ENCODE peak calls at places on chromosomes 11 and 22, in nine cellular contexts. One of them, this sample, is unnamed.

GRCh38 chr11:134024420-134025085 is 44.3 kb upstream of the JAM3 start:
- DNase-seq in T-helper 1 cell: no peak
- DNase-seq in midbrain: no peak
- DNase-seq in NCI-H748 treated with DMSO at 0.1 percent for 48 hours: no peak
- DNase-seq in OCI-M1: no peak
- DNase-seq in small intestine: no peak
- DNase-seq in WTC11: no peak
- DNase-seq in stimulated activated CD4-positive, alpha-beta T cell treated with anti-CD3 and anti-CD28 coated beads, Interleukin-2, amount 100 ng/mL, for 24 hours: peak; percentile 44
- DNase-seq in stimulated activated CD8-positive, alpha-beta memory T cell treated with anti-CD3 and anti-CD28 coated beads, Interleukin-15, amount 100 ng/mL, for 24 hours: no peak
- DNase-seq in this sample: peak; percentile 87

GRCh38 chr22:46934746-46935491 is 172.5 kb downstream of the TBC1D22A start:
- DNase-seq in T-helper 1 cell: no peak
- DNase-seq in midbrain: no peak
- DNase-seq in NCI-H748 treated with DMSO at 0.1 percent for 48 hours: no peak
- DNase-seq in OCI-M1: peak; percentile 93
- DNase-seq in small intestine: peak; percentile 96
- DNase-seq in WTC11: no peak
- DNase-seq in stimulated activated CD4-positive, alpha-beta T cell treated with anti-CD3 and anti-CD28 coated beads, Interleukin-2, amount 100 ng/mL, for 24 hours: peak; percentile 21
- DNase-seq in stimulated activated CD8-positive, alpha-beta memory T cell treated with anti-CD3 and anti-CD28 coated beads, Interleukin-15, amount 100 ng/mL, for 24 hours: no peak
- DNase-seq in this sample: peak; percentile 97

GRCh38 chr11:45025716-45026492 is 75.2 kb upstream of the TP53I11 start:
- DNase-seq in T-helper 1 cell: no peak
- DNase-seq in midbrain: peak; percentile 25
- DNase-seq in NCI-H748 treated with DMSO at 0.1 percent for 48 hours: peak; percentile 7
- DNase-seq in OCI-M1: no peak
- DNase-seq in small intestine: no peak
- DNase-seq in WTC11: no peak
- DNase-seq in stimulated activated CD4-positive, alpha-beta T cell treated with anti-CD3 and anti-CD28 coated beads, Interleukin-2, amount 100 ng/mL, for 24 hours: peak; percentile 4
- DNase-seq in stimulated activated CD8-positive, alpha-beta memory T cell treated with anti-CD3 and anti-CD28 coated beads, Interleukin-15, amount 100 ng/mL, for 24 hours: no peak
- DNase-seq in this sample: no peak

GRCh38 chr22:17914474-17914873 is 109.9 kb downstream of the MICAL3 start:
- DNase-seq in T-helper 1 cell: no peak
- DNase-seq in midbrain: peak; percentile 25
- DNase-seq in NCI-H748 treated with DMSO at 0.1 percent for 48 hours: no peak
- DNase-seq in OCI-M1: peak; percentile 71
- DNase-seq in small intestine: no peak
- DNase-seq in WTC11: no peak
- DNase-seq in stimulated activated CD4-positive, alpha-beta T cell treated with anti-CD3 and anti-CD28 coated beads, Interleukin-2, amount 100 ng/mL, for 24 hours: no peak
- DNase-seq in stimulated activated CD8-positive, alpha-beta memory T cell treated with anti-CD3 and anti-CD28 coated beads, Interleukin-15, amount 100 ng/mL, for 24 hours: no peak
- DNase-seq in this sample: no peak

GRCh38 chr22:48896766-48897637 is 930.7 kb downstream of the BRD1 start:
- DNase-seq in T-helper 1 cell: no peak
- DNase-seq in midbrain: no peak
- DNase-seq in NCI-H748 treated with DMSO at 0.1 percent for 48 hours: no peak
- DNase-seq in OCI-M1: no peak
- DNase-seq in small intestine: no peak
- DNase-seq in WTC11: no peak
- DNase-seq in stimulated activated CD4-positive, alpha-beta T cell treated with anti-CD3 and anti-CD28 coated beads, Interleukin-2, amount 100 ng/mL, for 24 hours: no peak
- DNase-seq in stimulated activated CD8-positive, alpha-beta memory T cell treated with anti-CD3 and anti-CD28 coated beads, Interleukin-15, amount 100 ng/mL, for 24 hours: no peak
- DNase-seq in this sample: no peak

GRCh38 chr11:5362017-5362625 is 10.8 kb downstream of the OR51B6 start:
- DNase-seq in T-helper 1 cell: no peak
- DNase-seq in midbrain: no peak
- DNase-seq in NCI-H748 treated with DMSO at 0.1 percent for 48 hours: no peak
- DNase-seq in OCI-M1: no peak
- DNase-seq in small intestine: no peak
- DNase-seq in WTC11: no peak
- DNase-seq in stimulated activated CD4-positive, alpha-beta T cell treated with anti-CD3 and anti-CD28 coated beads, Interleukin-2, amount 100 ng/mL, for 24 hours: no peak
- DNase-seq in stimulated activated CD8-positive, alpha-beta memory T cell treated with anti-CD3 and anti-CD28 coated beads, Interleukin-15, amount 100 ng/mL, for 24 hours: no peak
- DNase-seq in this sample: no peak

GRCh38 chr22:21587803-21588611 is 20.5 kb downstream of the UBE2L3 start:
- DNase-seq in T-helper 1 cell: no peak
- DNase-seq in midbrain: peak; percentile 54
- DNase-seq in NCI-H748 treated with DMSO at 0.1 percent for 48 hours: no peak
- DNase-seq in OCI-M1: peak; percentile 95
- DNase-seq in small intestine: no peak
- DNase-seq in WTC11: no peak
- DNase-seq in stimulated activated CD4-positive, alpha-beta T cell treated with anti-CD3 and anti-CD28 coated beads, Interleukin-2, amount 100 ng/mL, for 24 hours: peak; percentile 56
- DNase-seq in stimulated activated CD8-positive, alpha-beta memory T cell treated with anti-CD3 and anti-CD28 coated beads, Interleukin-15, amount 100 ng/mL, for 24 hours: no peak
- DNase-seq in this sample: no peak

GRCh38 chr11:67998150-67999045 is 5.5 kb downstream of the UNC93B1 start:
- DNase-seq in T-helper 1 cell: no peak
- DNase-seq in midbrain: no peak
- DNase-seq in NCI-H748 treated with DMSO at 0.1 percent for 48 hours: no peak
- DNase-seq in OCI-M1: no peak
- DNase-seq in small intestine: peak; percentile 47
- DNase-seq in WTC11: no peak
- DNase-seq in stimulated activated CD4-positive, alpha-beta T cell treated with anti-CD3 and anti-CD28 coated beads, Interleukin-2, amount 100 ng/mL, for 24 hours: no peak
- DNase-seq in stimulated activated CD8-positive, alpha-beta memory T cell treated with anti-CD3 and anti-CD28 coated beads, Interleukin-15, amount 100 ng/mL, for 24 hours: no peak
- DNase-seq in this sample: no peak

GRCh38 chr11:72828692-72829101 is 14.5 kb downstream of the ATG16L2 start:
- DNase-seq in T-helper 1 cell: no peak
- DNase-seq in midbrain: no peak
- DNase-seq in NCI-H748 treated with DMSO at 0.1 percent for 48 hours: no peak
- DNase-seq in OCI-M1: no peak
- DNase-seq in small intestine: no peak
- DNase-seq in WTC11: no peak
- DNase-seq in stimulated activated CD4-positive, alpha-beta T cell treated with anti-CD3 and anti-CD28 coated beads, Interleukin-2, amount 100 ng/mL, for 24 hours: no peak
- DNase-seq in stimulated activated CD8-positive, alpha-beta memory T cell treated with anti-CD3 and anti-CD28 coated beads, Interleukin-15, amount 100 ng/mL, for 24 hours: no peak
- DNase-seq in this sample: no peak

GRCh38 chr11:94815705-94816344 is 47.7 kb downstream of the AMOTL1 start:
- DNase-seq in T-helper 1 cell: no peak
- DNase-seq in midbrain: no peak
- DNase-seq in NCI-H748 treated with DMSO at 0.1 percent for 48 hours: no peak
- DNase-seq in OCI-M1: peak; percentile 61
- DNase-seq in small intestine: no peak
- DNase-seq in WTC11: no peak
- DNase-seq in stimulated activated CD4-positive, alpha-beta T cell treated with anti-CD3 and anti-CD28 coated beads, Interleukin-2, amount 100 ng/mL, for 24 hours: no peak
- DNase-seq in stimulated activated CD8-positive, alpha-beta memory T cell treated with anti-CD3 and anti-CD28 coated beads, Interleukin-15, amount 100 ng/mL, for 24 hours: no peak
- DNase-seq in this sample: no peak

GRCh38 chr11:45085657-45086501 is 60.6 kb upstream of the PRDM11 start:
- DNase-seq in T-helper 1 cell: no peak
- DNase-seq in midbrain: no peak
- DNase-seq in NCI-H748 treated with DMSO at 0.1 percent for 48 hours: no peak
- DNase-seq in OCI-M1: no peak
- DNase-seq in small intestine: no peak
- DNase-seq in WTC11: no peak
- DNase-seq in stimulated activated CD4-positive, alpha-beta T cell treated with anti-CD3 and anti-CD28 coated beads, Interleukin-2, amount 100 ng/mL, for 24 hours: no peak
- DNase-seq in stimulated activated CD8-positive, alpha-beta memory T cell treated with anti-CD3 and anti-CD28 coated beads, Interleukin-15, amount 100 ng/mL, for 24 hours: no peak
- DNase-seq in this sample: no peak

GRCh38 chr11:27842290-27842689 is 142.0 kb upstream of the BDNF start:
- DNase-seq in T-helper 1 cell: no peak
- DNase-seq in midbrain: no peak
- DNase-seq in NCI-H748 treated with DMSO at 0.1 percent for 48 hours: no peak
- DNase-seq in OCI-M1: no peak
- DNase-seq in small intestine: no peak
- DNase-seq in WTC11: no peak
- DNase-seq in stimulated activated CD4-positive, alpha-beta T cell treated with anti-CD3 and anti-CD28 coated beads, Interleukin-2, amount 100 ng/mL, for 24 hours: no peak
- DNase-seq in stimulated activated CD8-positive, alpha-beta memory T cell treated with anti-CD3 and anti-CD28 coated beads, Interleukin-15, amount 100 ng/mL, for 24 hours: no peak
- DNase-seq in this sample: no peak

GRCh38 chr11:19727246-19727645 is 14.6 kb downstream of the NAV2 start:
- DNase-seq in T-helper 1 cell: no peak
- DNase-seq in midbrain: peak; percentile 27
- DNase-seq in NCI-H748 treated with DMSO at 0.1 percent for 48 hours: no peak
- DNase-seq in OCI-M1: no peak
- DNase-seq in small intestine: no peak
- DNase-seq in WTC11: no peak
- DNase-seq in stimulated activated CD4-positive, alpha-beta T cell treated with anti-CD3 and anti-CD28 coated beads, Interleukin-2, amount 100 ng/mL, for 24 hours: no peak
- DNase-seq in stimulated activated CD8-positive, alpha-beta memory T cell treated with anti-CD3 and anti-CD28 coated beads, Interleukin-15, amount 100 ng/mL, for 24 hours: no peak
- DNase-seq in this sample: no peak

GRCh38 chr22:36010913-36011312 is 17.7 kb downstream of the RBFOX2 start:
- DNase-seq in T-helper 1 cell: no peak
- DNase-seq in midbrain: no peak
- DNase-seq in NCI-H748 treated with DMSO at 0.1 percent for 48 hours: no peak
- DNase-seq in OCI-M1: no peak
- DNase-seq in small intestine: no peak
- DNase-seq in WTC11: no peak
- DNase-seq in stimulated activated CD4-positive, alpha-beta T cell treated with anti-CD3 and anti-CD28 coated beads, Interleukin-2, amount 100 ng/mL, for 24 hours: no peak
- DNase-seq in stimulated activated CD8-positive, alpha-beta memory T cell treated with anti-CD3 and anti-CD28 coated beads, Interleukin-15, amount 100 ng/mL, for 24 hours: no peak
- DNase-seq in this sample: peak; percentile 75

GRCh38 chr11:89321401-89321800 is 143.7 kb downstream of the TYR start:
- DNase-seq in T-helper 1 cell: no peak
- DNase-seq in midbrain: no peak
- DNase-seq in NCI-H748 treated with DMSO at 0.1 percent for 48 hours: no peak
- DNase-seq in OCI-M1: no peak
- DNase-seq in small intestine: no peak
- DNase-seq in WTC11: no peak
- DNase-seq in stimulated activated CD4-positive, alpha-beta T cell treated with anti-CD3 and anti-CD28 coated beads, Interleukin-2, amount 100 ng/mL, for 24 hours: no peak
- DNase-seq in stimulated activated CD8-positive, alpha-beta memory T cell treated with anti-CD3 and anti-CD28 coated beads, Interleukin-15, amount 100 ng/mL, for 24 hours: no peak
- DNase-seq in this sample: peak; percentile 57

GRCh38 chr11:27413218-27413617 is 50.2 kb upstream of the CCDC34 start:
- DNase-seq in T-helper 1 cell: no peak
- DNase-seq in midbrain: no peak
- DNase-seq in NCI-H748 treated with DMSO at 0.1 percent for 48 hours: no peak
- DNase-seq in OCI-M1: no peak
- DNase-seq in small intestine: no peak
- DNase-seq in WTC11: no peak
- DNase-seq in stimulated activated CD4-positive, alpha-beta T cell treated with anti-CD3 and anti-CD28 coated beads, Interleukin-2, amount 100 ng/mL, for 24 hours: no peak
- DNase-seq in stimulated activated CD8-positive, alpha-beta memory T cell treated with anti-CD3 and anti-CD28 coated beads, Interleukin-15, amount 100 ng/mL, for 24 hours: no peak
- DNase-seq in this sample: peak; percentile 71

GRCh38 chr11:31397239-31397834 is 27.7 kb downstream of the DNAJC24 start:
- DNase-seq in T-helper 1 cell: no peak
- DNase-seq in midbrain: no peak
- DNase-seq in NCI-H748 treated with DMSO at 0.1 percent for 48 hours: peak; percentile 14
- DNase-seq in OCI-M1: peak; percentile 64
- DNase-seq in small intestine: peak; percentile 42
- DNase-seq in WTC11: no peak
- DNase-seq in stimulated activated CD4-positive, alpha-beta T cell treated with anti-CD3 and anti-CD28 coated beads, Interleukin-2, amount 100 ng/mL, for 24 hours: no peak
- DNase-seq in stimulated activated CD8-positive, alpha-beta memory T cell treated with anti-CD3 and anti-CD28 coated beads, Interleukin-15, amount 100 ng/mL, for 24 hours: no peak
- DNase-seq in this sample: peak; percentile 37

GRCh38 chr22:48310740-48311139 is 1516.9 kb downstream of the BRD1 start:
- DNase-seq in T-helper 1 cell: no peak
- DNase-seq in midbrain: no peak
- DNase-seq in NCI-H748 treated with DMSO at 0.1 percent for 48 hours: no peak
- DNase-seq in OCI-M1: no peak
- DNase-seq in small intestine: no peak
- DNase-seq in WTC11: no peak
- DNase-seq in stimulated activated CD4-positive, alpha-beta T cell treated with anti-CD3 and anti-CD28 coated beads, Interleukin-2, amount 100 ng/mL, for 24 hours: no peak
- DNase-seq in stimulated activated CD8-positive, alpha-beta memory T cell treated with anti-CD3 and anti-CD28 coated beads, Interleukin-15, amount 100 ng/mL, for 24 hours: no peak
- DNase-seq in this sample: no peak

GRCh38 chr11:14249121-14249963 is 109.6 kb downstream of the RRAS2 start:
- DNase-seq in T-helper 1 cell: peak; percentile 50
- DNase-seq in midbrain: peak; percentile 81
- DNase-seq in NCI-H748 treated with DMSO at 0.1 percent for 48 hours: peak; percentile 47
- DNase-seq in OCI-M1: peak; percentile 68
- DNase-seq in small intestine: peak; percentile 72
- DNase-seq in WTC11: peak; percentile 69
- DNase-seq in stimulated activated CD4-positive, alpha-beta T cell treated with anti-CD3 and anti-CD28 coated beads, Interleukin-2, amount 100 ng/mL, for 24 hours: peak; percentile 70
- DNase-seq in stimulated activated CD8-positive, alpha-beta memory T cell treated with anti-CD3 and anti-CD28 coated beads, Interleukin-15, amount 100 ng/mL, for 24 hours: peak; percentile 37
- DNase-seq in this sample: peak; percentile 42

GRCh38 chr11:61138940-61139339 is 22.3 kb downstream of the VPS37C start:
- DNase-seq in T-helper 1 cell: no peak
- DNase-seq in midbrain: no peak
- DNase-seq in NCI-H748 treated with DMSO at 0.1 percent for 48 hours: no peak
- DNase-seq in OCI-M1: no peak
- DNase-seq in small intestine: no peak
- DNase-seq in WTC11: no peak
- DNase-seq in stimulated activated CD4-positive, alpha-beta T cell treated with anti-CD3 and anti-CD28 coated beads, Interleukin-2, amount 100 ng/mL, for 24 hours: no peak
- DNase-seq in stimulated activated CD8-positive, alpha-beta memory T cell treated with anti-CD3 and anti-CD28 coated beads, Interleukin-15, amount 100 ng/mL, for 24 hours: no peak
- DNase-seq in this sample: no peak

GRCh38 chr11:2271327-2272240 is 1.2 kb upstream of the ASCL2 start:
- DNase-seq in T-helper 1 cell: no peak
- DNase-seq in midbrain: no peak
- DNase-seq in NCI-H748 treated with DMSO at 0.1 percent for 48 hours: no peak
- DNase-seq in OCI-M1: no peak
- DNase-seq in small intestine: no peak
- DNase-seq in WTC11: no peak
- DNase-seq in stimulated activated CD4-positive, alpha-beta T cell treated with anti-CD3 and anti-CD28 coated beads, Interleukin-2, amount 100 ng/mL, for 24 hours: no peak
- DNase-seq in stimulated activated CD8-positive, alpha-beta memory T cell treated with anti-CD3 and anti-CD28 coated beads, Interleukin-15, amount 100 ng/mL, for 24 hours: no peak
- DNase-seq in this sample: no peak

GRCh38 chr11:86089659-86090058 is 20.8 kb upstream of the PICALM start:
- DNase-seq in T-helper 1 cell: no peak
- DNase-seq in midbrain: no peak
- DNase-seq in NCI-H748 treated with DMSO at 0.1 percent for 48 hours: no peak
- DNase-seq in OCI-M1: no peak
- DNase-seq in small intestine: no peak
- DNase-seq in WTC11: no peak
- DNase-seq in stimulated activated CD4-positive, alpha-beta T cell treated with anti-CD3 and anti-CD28 coated beads, Interleukin-2, amount 100 ng/mL, for 24 hours: no peak
- DNase-seq in stimulated activated CD8-positive, alpha-beta memory T cell treated with anti-CD3 and anti-CD28 coated beads, Interleukin-15, amount 100 ng/mL, for 24 hours: no peak
- DNase-seq in this sample: no peak

GRCh38 chr11:130066338-130066737 is 3.4 kb upstream of the APLP2 start:
- DNase-seq in T-helper 1 cell: no peak
- DNase-seq in midbrain: no peak
- DNase-seq in NCI-H748 treated with DMSO at 0.1 percent for 48 hours: no peak
- DNase-seq in OCI-M1: no peak
- DNase-seq in small intestine: peak; percentile 67
- DNase-seq in WTC11: no peak
- DNase-seq in stimulated activated CD4-positive, alpha-beta T cell treated with anti-CD3 and anti-CD28 coated beads, Interleukin-2, amount 100 ng/mL, for 24 hours: no peak
- DNase-seq in stimulated activated CD8-positive, alpha-beta memory T cell treated with anti-CD3 and anti-CD28 coated beads, Interleukin-15, amount 100 ng/mL, for 24 hours: no peak
- DNase-seq in this sample: no peak

GRCh38 chr22:29397791-29398190 is 9.4 kb upstream of the AP1B1 start:
- DNase-seq in T-helper 1 cell: no peak
- DNase-seq in midbrain: no peak
- DNase-seq in NCI-H748 treated with DMSO at 0.1 percent for 48 hours: no peak
- DNase-seq in OCI-M1: no peak
- DNase-seq in small intestine: no peak
- DNase-seq in WTC11: no peak
- DNase-seq in stimulated activated CD4-positive, alpha-beta T cell treated with anti-CD3 and anti-CD28 coated beads, Interleukin-2, amount 100 ng/mL, for 24 hours: no peak
- DNase-seq in stimulated activated CD8-positive, alpha-beta memory T cell treated with anti-CD3 and anti-CD28 coated beads, Interleukin-15, amount 100 ng/mL, for 24 hours: no peak
- DNase-seq in this sample: no peak

GRCh38 chr22:22810018-22810427 is 77.6 kb upstream of the IGLL5 start:
- DNase-seq in T-helper 1 cell: peak; percentile 74
- DNase-seq in midbrain: peak; percentile 19
- DNase-seq in NCI-H748 treated with DMSO at 0.1 percent for 48 hours: no peak
- DNase-seq in OCI-M1: peak; percentile 75
- DNase-seq in small intestine: peak; percentile 36
- DNase-seq in WTC11: peak; percentile 68
- DNase-seq in stimulated activated CD4-positive, alpha-beta T cell treated with anti-CD3 and anti-CD28 coated beads, Interleukin-2, amount 100 ng/mL, for 24 hours: peak; percentile 71
- DNase-seq in stimulated activated CD8-positive, alpha-beta memory T cell treated with anti-CD3 and anti-CD28 coated beads, Interleukin-15, amount 100 ng/mL, for 24 hours: no peak
- DNase-seq in this sample: no peak

GRCh38 chr11:12841946-12842630 is 167.0 kb upstream of the RASSF10 start:
- DNase-seq in T-helper 1 cell: no peak
- DNase-seq in midbrain: no peak
- DNase-seq in NCI-H748 treated with DMSO at 0.1 percent for 48 hours: peak; percentile 70
- DNase-seq in OCI-M1: peak; percentile 63
- DNase-seq in small intestine: no peak
- DNase-seq in WTC11: no peak
- DNase-seq in stimulated activated CD4-positive, alpha-beta T cell treated with anti-CD3 and anti-CD28 coated beads, Interleukin-2, amount 100 ng/mL, for 24 hours: no peak
- DNase-seq in stimulated activated CD8-positive, alpha-beta memory T cell treated with anti-CD3 and anti-CD28 coated beads, Interleukin-15, amount 100 ng/mL, for 24 hours: no peak
- DNase-seq in this sample: peak; percentile 69

GRCh38 chr11:63839508-63840355 is 822 bp downstream of the MARK2 start:
- DNase-seq in T-helper 1 cell: no peak
- DNase-seq in midbrain: no peak
- DNase-seq in NCI-H748 treated with DMSO at 0.1 percent for 48 hours: no peak
- DNase-seq in OCI-M1: peak; percentile 58
- DNase-seq in small intestine: peak; percentile 54
- DNase-seq in WTC11: no peak
- DNase-seq in stimulated activated CD4-positive, alpha-beta T cell treated with anti-CD3 and anti-CD28 coated beads, Interleukin-2, amount 100 ng/mL, for 24 hours: peak; percentile 39
- DNase-seq in stimulated activated CD8-positive, alpha-beta memory T cell treated with anti-CD3 and anti-CD28 coated beads, Interleukin-15, amount 100 ng/mL, for 24 hours: no peak
- DNase-seq in this sample: no peak

GRCh38 chr11:67524480-67524808 is 1.2 kb upstream of the CABP2 start:
- DNase-seq in T-helper 1 cell: no peak
- DNase-seq in midbrain: no peak
- DNase-seq in NCI-H748 treated with DMSO at 0.1 percent for 48 hours: no peak
- DNase-seq in OCI-M1: no peak
- DNase-seq in small intestine: no peak
- DNase-seq in WTC11: no peak
- DNase-seq in stimulated activated CD4-positive, alpha-beta T cell treated with anti-CD3 and anti-CD28 coated beads, Interleukin-2, amount 100 ng/mL, for 24 hours: no peak
- DNase-seq in stimulated activated CD8-positive, alpha-beta memory T cell treated with anti-CD3 and anti-CD28 coated beads, Interleukin-15, amount 100 ng/mL, for 24 hours: no peak
- DNase-seq in this sample: no peak

GRCh38 chr22:28706845-28707244 is 27.2 kb upstream of the TTC28 start:
- DNase-seq in T-helper 1 cell: no peak
- DNase-seq in midbrain: no peak
- DNase-seq in NCI-H748 treated with DMSO at 0.1 percent for 48 hours: no peak
- DNase-seq in OCI-M1: no peak
- DNase-seq in small intestine: no peak
- DNase-seq in WTC11: no peak
- DNase-seq in stimulated activated CD4-positive, alpha-beta T cell treated with anti-CD3 and anti-CD28 coated beads, Interleukin-2, amount 100 ng/mL, for 24 hours: no peak
- DNase-seq in stimulated activated CD8-positive, alpha-beta memory T cell treated with anti-CD3 and anti-CD28 coated beads, Interleukin-15, amount 100 ng/mL, for 24 hours: no peak
- DNase-seq in this sample: no peak

GRCh38 chr11:35340715-35341114 is 78.6 kb downstream of the SLC1A2 start:
- DNase-seq in T-helper 1 cell: no peak
- DNase-seq in midbrain: no peak
- DNase-seq in NCI-H748 treated with DMSO at 0.1 percent for 48 hours: no peak
- DNase-seq in OCI-M1: no peak
- DNase-seq in small intestine: no peak
- DNase-seq in WTC11: no peak
- DNase-seq in stimulated activated CD4-positive, alpha-beta T cell treated with anti-CD3 and anti-CD28 coated beads, Interleukin-2, amount 100 ng/mL, for 24 hours: no peak
- DNase-seq in stimulated activated CD8-positive, alpha-beta memory T cell treated with anti-CD3 and anti-CD28 coated beads, Interleukin-15, amount 100 ng/mL, for 24 hours: no peak
- DNase-seq in this sample: no peak